ENCODE peak calls at places on chromosomes 16 and 17, in five cellular contexts. R is HuH-7.5; U is keratinocyte; Q is CD8-positive, alpha-beta memory T cell; L is H7. W is an unnamed sample.

GRCh38 chr16:3030128-3030871 is 6.4 kb downstream of the BICDL2 start:
- DNase-seq in U (no peak), Q (no peak), L (no peak), R (no peak), W (no peak)

GRCh38 chr17:31579265-31579664 is 187.8 kb downstream of the RAB11FIP4 start:
- DNase-seq in R (no peak), Q (no peak), L (no peak), U (no peak), W (no peak)

GRCh38 chr16:68961778-68962402 is 118.6 kb downstream of the TANGO6 start:
- DNase-seq in R (no peak), L (no peak), U (no peak), Q (no peak), W (no peak)

GRCh38 chr16:67304006-67304405 is 22.5 kb downstream of the KCTD19 start:
- DNase-seq in R (peak; percentile 2), Q (no peak), U (no peak), L (no peak), W (no peak)

GRCh38 chr17:63517825-63518534 is 5.2 kb upstream of the KCNH6 start:
- DNase-seq in L (no peak), Q (no peak), U (no peak), R (no peak), W (no peak)

GRCh38 chr17:32523017-32523680 is 36.4 kb downstream of the CDK5R1 start:
- DNase-seq in Q (no peak), L (no peak), U (no peak), R (no peak), W (no peak)

GRCh38 chr16:81469710-81470481 is 25.3 kb downstream of the CMIP start:
- DNase-seq in U (no peak), Q (peak; percentile 62), L (no peak), R (no peak), W (peak; percentile 16)

GRCh38 chr16:12317856-12318591 is 341.5 kb downstream of the SNX29 start:
- DNase-seq in R (no peak), L (no peak), U (peak; percentile 59), Q (no peak), W (no peak)

GRCh38 chr17:31061678-31062077 is 33.1 kb upstream of the NF1 start:
- DNase-seq in L (peak; percentile 45), Q (no peak), U (no peak), R (no peak), W (no peak)

GRCh38 chr17:9644910-9645751 is at the start of gene USP43:
- DNase-seq in L (peak; percentile 94), U (no peak), R (no peak), Q (no peak), W (no peak)

GRCh38 chr16:31250782-31251384 is 8.9 kb upstream of the ITGAM start:
- DNase-seq in Q (no peak), R (no peak), U (no peak), L (no peak), W (no peak)

GRCh38 chr17:56297142-56297541 is 143.9 kb downstream of the ANKFN1 start:
- DNase-seq in L (no peak), U (no peak), R (no peak), Q (no peak), W (no peak)

GRCh38 chr16:6125483-6126259 is 1028.1 kb upstream of the EEF2KMT start:
- DNase-seq in U (no peak), Q (no peak), L (no peak), R (no peak), W (no peak)

GRCh38 chr17:35588196-35588920 is 1.2 kb downstream of the AP2B1 start:
- DNase-seq in L (no peak), R (no peak), Q (no peak), U (peak; percentile 77), W (no peak)

GRCh38 chr16:69921125-69921524 is 30.0 kb upstream of the CLEC18A start:
- DNase-seq in R (no peak), Q (no peak), U (no peak), L (no peak), W (no peak)

GRCh38 chr17:71975331-71975801 is 145.5 kb upstream of the SOX9 start:
- DNase-seq in Q (no peak), L (peak; percentile 19), R (no peak), U (no peak), W (no peak)

GRCh38 chr17:50354198-50354597 is 8.3 kb downstream of the XYLT2 start:
- DNase-seq in R (no peak), L (peak; percentile 39), U (no peak), Q (no peak), W (no peak)

GRCh38 chr17:80754846-80755245 is 210.2 kb downstream of the RPTOR start:
- DNase-seq in R (no peak), Q (no peak), U (no peak), L (no peak), W (no peak)

GRCh38 chr17:8304181-8304910 is 5.7 kb upstream of the ARHGEF15 start:
- DNase-seq in R (no peak), L (peak; percentile 68), U (no peak), Q (peak; percentile 7), W (no peak)

GRCh38 chr17:38868095-38868967 is 1.5 kb upstream of the LASP1 start:
- DNase-seq in R (no peak), L (peak; percentile 45), Q (no peak), U (no peak), W (no peak)